ENCODE peak calls at places on chromosomes 6 and 20, in seven cellular contexts. H is cardiac fibroblast, L is H9, M is kidney, N is HFFc6, X is A549, D is AG10803. U is an unnamed sample.

GRCh38 chr20:51003776-51004175 is 19.1 kb downstream of the KCNG1 start:
- DNase-seq in H (no peak), X (no peak), D (no peak), M (no peak), N (no peak), L (no peak), U (no peak)

GRCh38 chr20:63268256-63268655 is 4.4 kb upstream of the ARFGAP1 start:
- DNase-seq in L (no peak), D (no peak), H (no peak), N (no peak), X (no peak), M (no peak), U (no peak)

GRCh38 chr6:390914-391558 is 516 bp upstream of the IRF4 start:
- DNase-seq in H (peak; percentile 19), D (no peak), L (peak; percentile 71), M (no peak), N (peak; percentile 28), X (no peak), U (peak; percentile 21)

GRCh38 chr6:110398778-110399177 is 16.6 kb downstream of the DDO start:
- DNase-seq in H (peak; percentile 69), L (no peak), X (no peak), M (no peak), N (no peak), D (no peak), U (no peak)

GRCh38 chr6:125120054-125120590 is 33.5 kb upstream of the TPD52L1 start:
- DNase-seq in H (no peak), D (no peak), M (no peak), X (no peak), N (no peak), L (no peak), U (peak; percentile 65)

GRCh38 chr6:106939848-106940247 is 34.7 kb downstream of the CD24 start:
- DNase-seq in X (no peak), H (no peak), N (no peak), M (no peak), D (no peak), L (no peak), U (no peak)

GRCh38 chr6:18498408-18498807 is 111.3 kb downstream of the RNF144B start:
- DNase-seq in X (no peak), L (no peak), N (no peak), H (no peak), M (no peak), D (no peak), U (no peak)

GRCh38 chr20:9375221-9375681 is 139.1 kb upstream of the LAMP5 start:
- DNase-seq in X (no peak), M (no peak), D (no peak), L (no peak), N (no peak), H (no peak), U (peak; percentile 10)

GRCh38 chr20:45218133-45218532 is 3.0 kb upstream of the SEMG2 start:
- DNase-seq in M (no peak), L (no peak), X (no peak), H (no peak), D (no peak), N (no peak), U (no peak)

GRCh38 chr6:72553531-72554202 is 68.2 kb upstream of the KCNQ5 start:
- DNase-seq in D (peak; percentile 87), X (peak; percentile 49), H (peak; percentile 95), L (no peak), N (peak; percentile 94), M (no peak), U (peak; percentile 82)

GRCh38 chr6:73675466-73676098 is 20.4 kb upstream of the CD109 start:
- DNase-seq in X (peak; percentile 77), D (peak; percentile 69), N (peak; percentile 76), M (peak; percentile 73), L (peak; percentile 68), H (peak; percentile 86), U (peak; percentile 85)

GRCh38 chr6:138654715-138655634 is 118.6 kb upstream of the CCDC28A start:
- DNase-seq in M (no peak), D (peak; percentile 56), N (peak; percentile 5), H (peak; percentile 45), L (no peak), X (no peak), U (peak; percentile 27)

GRCh38 chr20:56166781-56167465 is 81.6 kb upstream of the MC3R start:
- DNase-seq in N (no peak), D (no peak), L (no peak), M (no peak), X (no peak), H (no peak), U (no peak)

GRCh38 chr6:158629376-158630221 is 14.9 kb downstream of the DYNLT1 start:
- DNase-seq in N (no peak), H (no peak), M (peak; percentile 73), X (no peak), L (peak; percentile 63), D (no peak), U (no peak)

GRCh38 chr20:48205786-48206185 is 420.5 kb upstream of the SULF2 start:
- DNase-seq in L (no peak), D (no peak), M (no peak), N (no peak), H (no peak), X (no peak), U (no peak)

GRCh38 chr6:149463781-149464180 is 21.0 kb downstream of the ZC3H12D start:
- DNase-seq in N (peak; percentile 10), M (no peak), X (no peak), D (no peak), L (no peak), H (no peak), U (no peak)

GRCh38 chr6:116971959-116972358 is 94.9 kb downstream of the RFX6 start:
- DNase-seq in X (peak; percentile 60), L (no peak), D (peak; percentile 49), M (no peak), N (peak; percentile 36), H (peak; percentile 66), U (peak; percentile 48)

GRCh38 chr6:5712349-5713215 is 294.1 kb downstream of the NRN1 start:
- DNase-seq in M (no peak), D (no peak), N (no peak), X (no peak), H (no peak), L (no peak), U (no peak)

GRCh38 chr6:163415620-163416379 is 1.3 kb downstream of the QKI start:
- DNase-seq in M (peak; percentile 82), D (peak; percentile 60), H (peak; percentile 72), L (no peak), N (peak; percentile 41), X (peak; percentile 44), U (peak; percentile 61)

GRCh38 chr20:6157345-6157744 is 34.5 kb upstream of the FERMT1 start:
- DNase-seq in L (no peak), D (no peak), N (no peak), M (no peak), H (peak; percentile 16), X (peak; percentile 31), U (no peak)

GRCh38 chr6:150126641-150127291 is 16.1 kb upstream of the PPP1R14C start:
- DNase-seq in X (no peak), D (no peak), H (no peak), M (no peak), N (no peak), L (no peak), U (no peak)

GRCh38 chr6:96926425-96926824 is 1.9 kb downstream of the KLHL32 start:
- DNase-seq in N (no peak), X (no peak), L (no peak), H (no peak), D (no peak), M (no peak), U (no peak)

GRCh38 chr6:102022803-102023202 is 629.3 kb downstream of the GRIK2 start:
- DNase-seq in M (no peak), H (no peak), D (no peak), X (no peak), L (no peak), N (no peak), U (no peak)

GRCh38 chr20:53735536-53736050 is 142.0 kb upstream of the ZNF217 start:
- DNase-seq in M (no peak), N (peak; percentile 86), L (no peak), D (peak; percentile 98), X (peak; percentile 76), H (peak; percentile 97), U (peak; percentile 85)

GRCh38 chr20:48583171-48583570 is 244.6 kb downstream of the PREX1 start:
- DNase-seq in M (no peak), D (no peak), X (no peak), L (no peak), H (no peak), N (no peak), U (no peak)

GRCh38 chr20:18190466-18191233 is 53.0 kb downstream of the KAT14 start:
- DNase-seq in H (no peak), M (no peak), D (no peak), X (no peak), L (no peak), N (peak; percentile 12), U (no peak)
- TF ChIP-seq CTCF in H (no peak), M (no peak), D (no peak), X (no peak), L (peak; percentile 59), N (no peak), U (no peak)

GRCh38 chr6:56946368-56946767 is 8.5 kb upstream of the BEND6 start:
- DNase-seq in H (no peak), N (no peak), L (no peak), M (no peak), D (no peak), X (no peak), U (no peak)
- TF ChIP-seq CTCF in H (no peak), N (no peak), L (no peak), M (no peak), D (no peak), X (no peak), U (no peak)

GRCh38 chr6:56594699-56595098 is 48.0 kb downstream of the DST start:
- DNase-seq in H (no peak), M (no peak), N (no peak), X (no peak), D (no peak), L (no peak), U (no peak)

GRCh38 chr6:56593801-56594318 is 48.8 kb downstream of the DST start:
- DNase-seq in D (peak; percentile 22), M (no peak), X (no peak), H (peak; percentile 38), L (no peak), N (no peak), U (peak; percentile 37)

DNA sequence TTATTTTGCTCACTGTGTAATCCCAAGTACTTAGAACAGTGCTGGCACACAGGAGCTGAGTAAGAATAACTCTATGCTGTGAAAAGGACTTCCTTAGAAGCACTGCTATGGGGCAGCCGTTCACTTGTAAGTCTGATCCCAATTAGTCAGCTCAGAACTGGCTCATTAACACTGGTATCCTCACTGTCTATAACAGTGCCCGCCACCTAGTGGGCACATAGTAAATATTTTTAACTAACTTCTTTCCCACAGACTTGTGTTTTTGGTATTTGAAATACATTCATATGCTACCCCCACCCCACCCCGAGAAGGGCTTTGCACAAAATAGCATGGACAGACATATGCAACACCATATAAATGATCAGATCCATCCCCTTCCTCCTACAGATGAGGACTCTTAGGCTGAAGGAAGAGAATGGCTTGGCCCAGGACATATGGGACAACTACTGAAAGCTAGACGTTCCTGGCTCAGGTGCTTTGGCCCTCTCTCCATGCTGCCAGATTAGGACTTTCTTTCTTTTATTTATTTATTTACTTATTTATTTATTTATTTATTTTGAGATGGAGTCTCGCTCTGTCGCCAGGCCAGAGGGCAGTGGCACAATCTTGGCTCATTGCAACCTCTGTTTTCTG is 47.1 kb downstream of the DST start:
- DNase-seq in L (peak; percentile 34), M (no peak), N (peak; percentile 42), D (peak; percentile 68), H (peak; percentile 42), X (peak; percentile 8), U (peak; percentile 56)
- TF ChIP-seq CTCF in L (peak; percentile 77), M (peak; percentile 31), N (peak; percentile 87), D (peak; percentile 66), H (peak; percentile 51), X (peak; percentile 56), U (peak; percentile 58)

GRCh38 chr6:146785001-146785585 is 186.3 kb downstream of the ADGB start:
- DNase-seq in H (peak; percentile 73), L (no peak), X (peak; percentile 42), M (no peak), D (peak; percentile 21), N (peak; percentile 10), U (peak; percentile 50)
- TF ChIP-seq CTCF in H (peak; percentile 59), L (peak; percentile 77), X (peak; percentile 45), M (peak; percentile 29), D (peak; percentile 56), N (peak; percentile 82), U (peak; percentile 48)